ENCODE peak calls at places on chromosomes 16 and 17, in eight cellular contexts. One of them, this sample, is unnamed.

GRCh38 chr16:4328580-4329353 is 12.9 kb downstream of the GLIS2 start:
- DNase-seq in NCI-H460: no peak
- DNase-seq in progenitor cell of endocrine pancreas: no peak
- DNase-seq in lung microvascular endothelial cell: peak
- DNase-seq in T-helper 1 cell: no peak
- DNase-seq in cardiac fibroblast: no peak
- DNase-seq in amniotic epithelial cell: no peak
- DNase-seq in spleen: no peak
- DNase-seq in this sample: no peak

GRCh38 chr16:74485916-74486315 is 64.6 kb upstream of the CLEC18B start:
- DNase-seq in NCI-H460: no peak
- DNase-seq in progenitor cell of endocrine pancreas: no peak
- DNase-seq in lung microvascular endothelial cell: no peak
- DNase-seq in T-helper 1 cell: no peak
- DNase-seq in cardiac fibroblast: no peak
- DNase-seq in amniotic epithelial cell: no peak
- DNase-seq in spleen: no peak
- DNase-seq in this sample: no peak

GRCh38 chr17:19238167-19238505 is 970 bp downstream of the EPN2 start:
- DNase-seq in NCI-H460: peak
- DNase-seq in progenitor cell of endocrine pancreas: peak
- DNase-seq in lung microvascular endothelial cell: no peak
- DNase-seq in T-helper 1 cell: no peak
- DNase-seq in cardiac fibroblast: peak
- DNase-seq in amniotic epithelial cell: no peak
- DNase-seq in spleen: peak
- DNase-seq in this sample: peak

GRCh38 chr16:1073566-1074378 is 1.2 kb downstream of the SSTR5 start:
- DNase-seq in NCI-H460: no peak
- DNase-seq in progenitor cell of endocrine pancreas: no peak
- DNase-seq in lung microvascular endothelial cell: no peak
- DNase-seq in T-helper 1 cell: no peak
- DNase-seq in cardiac fibroblast: no peak
- DNase-seq in amniotic epithelial cell: no peak
- DNase-seq in spleen: no peak
- DNase-seq in this sample: no peak

GRCh38 chr17:17836818-17837379 is at the start of gene SREBF1:
- DNase-seq in NCI-H460: peak
- DNase-seq in progenitor cell of endocrine pancreas: peak
- DNase-seq in lung microvascular endothelial cell: peak
- DNase-seq in T-helper 1 cell: peak
- DNase-seq in cardiac fibroblast: peak
- DNase-seq in amniotic epithelial cell: peak
- DNase-seq in spleen: peak
- DNase-seq in this sample: peak

GRCh38 chr17:38568845-38569510 is 36.8 kb downstream of the SRCIN1 start:
- DNase-seq in NCI-H460: no peak
- DNase-seq in progenitor cell of endocrine pancreas: no peak
- DNase-seq in lung microvascular endothelial cell: no peak
- DNase-seq in T-helper 1 cell: no peak
- DNase-seq in cardiac fibroblast: no peak
- DNase-seq in amniotic epithelial cell: no peak
- DNase-seq in spleen: no peak
- DNase-seq in this sample: no peak

GRCh38 chr17:13544755-13545154 is 57.0 kb downstream of the HS3ST3A1 start:
- DNase-seq in NCI-H460: no peak
- DNase-seq in progenitor cell of endocrine pancreas: no peak
- DNase-seq in lung microvascular endothelial cell: no peak
- DNase-seq in T-helper 1 cell: no peak
- DNase-seq in cardiac fibroblast: peak
- DNase-seq in amniotic epithelial cell: peak
- DNase-seq in spleen: no peak
- DNase-seq in this sample: no peak

GRCh38 chr16:3731126-3731935 is 14.0 kb upstream of the TRAP1 start:
- DNase-seq in NCI-H460: no peak
- DNase-seq in progenitor cell of endocrine pancreas: no peak
- DNase-seq in lung microvascular endothelial cell: no peak
- DNase-seq in T-helper 1 cell: no peak
- DNase-seq in cardiac fibroblast: no peak
- DNase-seq in amniotic epithelial cell: no peak
- DNase-seq in spleen: peak
- DNase-seq in this sample: no peak

GRCh38 chr17:8453326-8453725 is 17.6 kb downstream of the NDEL1 start:
- DNase-seq in NCI-H460: no peak
- DNase-seq in progenitor cell of endocrine pancreas: no peak
- DNase-seq in lung microvascular endothelial cell: no peak
- DNase-seq in T-helper 1 cell: no peak
- DNase-seq in cardiac fibroblast: no peak
- DNase-seq in amniotic epithelial cell: no peak
- DNase-seq in spleen: no peak
- DNase-seq in this sample: no peak

GRCh38 chr16:51409001-51409675 is 258.1 kb upstream of the SALL1 start:
- DNase-seq in NCI-H460: no peak
- DNase-seq in progenitor cell of endocrine pancreas: no peak
- DNase-seq in lung microvascular endothelial cell: no peak
- DNase-seq in T-helper 1 cell: no peak
- DNase-seq in cardiac fibroblast: peak
- DNase-seq in amniotic epithelial cell: peak
- DNase-seq in spleen: no peak
- DNase-seq in this sample: no peak

GRCh38 chr17:39740357-39741111 is 2.8 kb downstream of the GRB7 start:
- DNase-seq in NCI-H460: no peak
- DNase-seq in progenitor cell of endocrine pancreas: no peak
- DNase-seq in lung microvascular endothelial cell: peak
- DNase-seq in T-helper 1 cell: no peak
- DNase-seq in cardiac fibroblast: peak
- DNase-seq in amniotic epithelial cell: peak
- DNase-seq in spleen: peak
- DNase-seq in this sample: no peak

GRCh38 chr17:3892095-3892998 is 506 bp downstream of the CAMKK1 start:
- DNase-seq in NCI-H460: peak
- DNase-seq in progenitor cell of endocrine pancreas: peak
- DNase-seq in lung microvascular endothelial cell: peak
- DNase-seq in T-helper 1 cell: peak
- DNase-seq in cardiac fibroblast: peak
- DNase-seq in amniotic epithelial cell: peak
- DNase-seq in spleen: peak
- DNase-seq in this sample: peak

GRCh38 chr17:28369684-28370034 is 448 bp downstream of the VTN start:
- DNase-seq in NCI-H460: no peak
- DNase-seq in progenitor cell of endocrine pancreas: no peak
- DNase-seq in lung microvascular endothelial cell: no peak
- DNase-seq in T-helper 1 cell: no peak
- DNase-seq in cardiac fibroblast: no peak
- DNase-seq in amniotic epithelial cell: peak
- DNase-seq in spleen: no peak
- DNase-seq in this sample: no peak

GRCh38 chr17:49928826-49929475 is 40.0 kb upstream of the DLX4 start:
- DNase-seq in NCI-H460: no peak
- DNase-seq in progenitor cell of endocrine pancreas: no peak
- DNase-seq in lung microvascular endothelial cell: no peak
- DNase-seq in T-helper 1 cell: no peak
- DNase-seq in cardiac fibroblast: no peak
- DNase-seq in amniotic epithelial cell: no peak
- DNase-seq in spleen: no peak
- DNase-seq in this sample: no peak

GRCh38 chr16:14389359-14389758 is 240.7 kb downstream of the PARN start:
- DNase-seq in NCI-H460: no peak
- DNase-seq in progenitor cell of endocrine pancreas: no peak
- DNase-seq in lung microvascular endothelial cell: no peak
- DNase-seq in T-helper 1 cell: no peak
- DNase-seq in cardiac fibroblast: no peak
- DNase-seq in amniotic epithelial cell: no peak
- DNase-seq in spleen: no peak
- DNase-seq in this sample: no peak

GRCh38 chr16:59878479-59878878 is 1144.4 kb upstream of the GOT2 start:
- DNase-seq in NCI-H460: peak
- DNase-seq in progenitor cell of endocrine pancreas: no peak
- DNase-seq in lung microvascular endothelial cell: no peak
- DNase-seq in T-helper 1 cell: no peak
- DNase-seq in cardiac fibroblast: peak
- DNase-seq in amniotic epithelial cell: no peak
- DNase-seq in spleen: no peak
- DNase-seq in this sample: peak

GRCh38 chr17:54992797-54993639 is 24.5 kb downstream of the STXBP4 start:
- DNase-seq in NCI-H460: peak
- DNase-seq in progenitor cell of endocrine pancreas: no peak
- DNase-seq in lung microvascular endothelial cell: peak
- DNase-seq in T-helper 1 cell: no peak
- DNase-seq in cardiac fibroblast: peak
- DNase-seq in amniotic epithelial cell: peak
- DNase-seq in spleen: no peak
- DNase-seq in this sample: peak

GRCh38 chr17:72618018-72618509 is 474.4 kb downstream of the SLC39A11 start:
- DNase-seq in NCI-H460: no peak
- DNase-seq in progenitor cell of endocrine pancreas: no peak
- DNase-seq in lung microvascular endothelial cell: no peak
- DNase-seq in T-helper 1 cell: peak
- DNase-seq in cardiac fibroblast: no peak
- DNase-seq in amniotic epithelial cell: no peak
- DNase-seq in spleen: no peak
- DNase-seq in this sample: no peak

GRCh38 chr16:19463468-19464315 is 46.0 kb downstream of the TMC5 start:
- DNase-seq in NCI-H460: no peak
- DNase-seq in progenitor cell of endocrine pancreas: no peak
- DNase-seq in lung microvascular endothelial cell: no peak
- DNase-seq in T-helper 1 cell: no peak
- DNase-seq in cardiac fibroblast: no peak
- DNase-seq in amniotic epithelial cell: no peak
- DNase-seq in spleen: no peak
- DNase-seq in this sample: no peak

GRCh38 chr16:86755571-86756006 is 177.2 kb downstream of the FOXL1 start:
- DNase-seq in NCI-H460: no peak
- DNase-seq in progenitor cell of endocrine pancreas: no peak
- DNase-seq in lung microvascular endothelial cell: no peak
- DNase-seq in T-helper 1 cell: no peak
- DNase-seq in cardiac fibroblast: peak
- DNase-seq in amniotic epithelial cell: no peak
- DNase-seq in spleen: peak
- DNase-seq in this sample: no peak

GRCh38 chr17:37392024-37392590 is 14.5 kb downstream of the ACACA start:
- DNase-seq in NCI-H460: no peak
- DNase-seq in progenitor cell of endocrine pancreas: no peak
- DNase-seq in lung microvascular endothelial cell: no peak
- DNase-seq in T-helper 1 cell: no peak
- DNase-seq in cardiac fibroblast: peak
- DNase-seq in amniotic epithelial cell: peak
- DNase-seq in spleen: no peak
- DNase-seq in this sample: no peak

GRCh38 chr16:61295311-61295710 is 740.9 kb downstream of the CDH8 start:
- DNase-seq in NCI-H460: no peak
- DNase-seq in progenitor cell of endocrine pancreas: no peak
- DNase-seq in lung microvascular endothelial cell: no peak
- DNase-seq in T-helper 1 cell: no peak
- DNase-seq in cardiac fibroblast: peak
- DNase-seq in amniotic epithelial cell: no peak
- DNase-seq in spleen: no peak
- DNase-seq in this sample: no peak

GRCh38 chr17:64369007-64369893 is 21.4 kb downstream of the PECAM1 start:
- DNase-seq in NCI-H460: no peak
- DNase-seq in progenitor cell of endocrine pancreas: no peak
- DNase-seq in lung microvascular endothelial cell: no peak
- DNase-seq in T-helper 1 cell: no peak
- DNase-seq in cardiac fibroblast: no peak
- DNase-seq in amniotic epithelial cell: no peak
- DNase-seq in spleen: no peak
- DNase-seq in this sample: no peak

GRCh38 chr17:3943240-3943891 is 20.9 kb downstream of the ATP2A3 start:
- DNase-seq in NCI-H460: no peak
- DNase-seq in progenitor cell of endocrine pancreas: no peak
- DNase-seq in lung microvascular endothelial cell: no peak
- DNase-seq in T-helper 1 cell: no peak
- DNase-seq in cardiac fibroblast: no peak
- DNase-seq in amniotic epithelial cell: no peak
- DNase-seq in spleen: no peak
- DNase-seq in this sample: no peak

GRCh38 chr16:67236551-67237395 is 9.8 kb downstream of the TMEM208 start:
- DNase-seq in NCI-H460: peak
- DNase-seq in progenitor cell of endocrine pancreas: no peak
- DNase-seq in lung microvascular endothelial cell: peak
- DNase-seq in T-helper 1 cell: peak
- DNase-seq in cardiac fibroblast: peak
- DNase-seq in amniotic epithelial cell: peak
- DNase-seq in spleen: peak
- DNase-seq in this sample: peak

GRCh38 chr17:78875331-78875730 is 27.7 kb downstream of the CEP295NL start:
- DNase-seq in NCI-H460: no peak
- DNase-seq in progenitor cell of endocrine pancreas: no peak
- DNase-seq in lung microvascular endothelial cell: no peak
- DNase-seq in T-helper 1 cell: no peak
- DNase-seq in cardiac fibroblast: no peak
- DNase-seq in amniotic epithelial cell: no peak
- DNase-seq in spleen: no peak
- DNase-seq in this sample: no peak

GRCh38 chr16:61261315-61261714 is 774.9 kb downstream of the CDH8 start:
- DNase-seq in NCI-H460: no peak
- DNase-seq in progenitor cell of endocrine pancreas: no peak
- DNase-seq in lung microvascular endothelial cell: no peak
- DNase-seq in T-helper 1 cell: no peak
- DNase-seq in cardiac fibroblast: no peak
- DNase-seq in amniotic epithelial cell: no peak
- DNase-seq in spleen: no peak
- DNase-seq in this sample: no peak

GRCh38 chr17:17347956-17348871 is 45.0 kb downstream of the NT5M start:
- DNase-seq in NCI-H460: no peak
- DNase-seq in progenitor cell of endocrine pancreas: no peak
- DNase-seq in lung microvascular endothelial cell: no peak
- DNase-seq in T-helper 1 cell: no peak
- DNase-seq in cardiac fibroblast: no peak
- DNase-seq in amniotic epithelial cell: no peak
- DNase-seq in spleen: peak
- DNase-seq in this sample: no peak

GRCh38 chr16:27315333-27316037 is 1.7 kb downstream of the IL4R start:
- DNase-seq in NCI-H460: peak
- DNase-seq in progenitor cell of endocrine pancreas: no peak
- DNase-seq in lung microvascular endothelial cell: peak
- DNase-seq in T-helper 1 cell: peak
- DNase-seq in cardiac fibroblast: peak
- DNase-seq in amniotic epithelial cell: peak
- DNase-seq in spleen: peak
- DNase-seq in this sample: no peak

GRCh38 chr16:29226782-29227181 is 179.7 kb downstream of the NPIPB11 start:
- DNase-seq in NCI-H460: no peak
- DNase-seq in progenitor cell of endocrine pancreas: no peak
- DNase-seq in lung microvascular endothelial cell: no peak
- DNase-seq in T-helper 1 cell: no peak
- DNase-seq in cardiac fibroblast: no peak
- DNase-seq in amniotic epithelial cell: no peak
- DNase-seq in spleen: no peak
- DNase-seq in this sample: no peak

This sample was measured in A673.